ENCODE peak calls at places on chromosomes 11 and 22, in four cellular contexts. Z, A, X and D are unnamed samples.

GRCh38 chr22:29782061-29782845 is 15.1 kb downstream of the UQCR10 start:
- DNase-seq in X (no peak), Z (no peak), A (no peak), D (no peak)

GRCh38 chr11:83156996-83157754 is at the start of gene PCF11:
- DNase-seq in X (no peak), Z (no peak), A (no peak), D (no peak)

GRCh38 chr11:30801357-30801756 is 215.2 kb upstream of the MPPED2 start:
- DNase-seq in X (no peak), Z (no peak), A (no peak), D (no peak)

GRCh38 chr11:83115551-83115950 is 41.4 kb upstream of the PCF11 start:
- DNase-seq in X (no peak), Z (no peak), A (no peak), D (no peak)

GRCh38 chr11:14124886-14125285 is 162.4 kb downstream of the SPON1 start:
- DNase-seq in Z (no peak), A (no peak), X (no peak), D (no peak)

GRCh38 chr22:40368016-40368415 is 2.4 kb upstream of the SGSM3 start:
- DNase-seq in Z (no peak), X (no peak), A (no peak), D (no peak)

GRCh38 chr22:20441631-20442484 is 4.2 kb upstream of the SCARF2 start:
- DNase-seq in A (no peak), X (no peak), Z (no peak), D (no peak)

GRCh38 chr11:16977136-16978020 is 36.8 kb downstream of the PLEKHA7 start:
- DNase-seq in X (no peak), Z (no peak), A (no peak), D (no peak)

GRCh38 chr11:61728066-61728939 is 24.1 kb upstream of the MYRF start:
- DNase-seq in Z (no peak), A (no peak), X (no peak), D (no peak)

GRCh38 chr11:46855167-46855566 is 9.1 kb upstream of the CKAP5 start:
- DNase-seq in Z (no peak), X (no peak), A (no peak), D (no peak)

GRCh38 chr22:48404004-48404403 is 1423.7 kb downstream of the BRD1 start:
- DNase-seq in X (no peak), Z (no peak), A (no peak), D (no peak)

GRCh38 chr11:12777208-12777874 is 103.1 kb downstream of the TEAD1 start:
- DNase-seq in A (no peak), Z (no peak), X (no peak), D (no peak)

GRCh38 chr11:117843666-117844484 is 19.3 kb upstream of the FXYD2 start:
- DNase-seq in Z (peak), A (peak), X (peak), D (peak)

GRCh38 chr11:22558638-22559037 is 67.0 kb downstream of the FANCF start:
- DNase-seq in X (no peak), A (no peak), Z (no peak), D (no peak)

GRCh38 chr22:49028111-49028510 is 799.6 kb downstream of the BRD1 start:
- DNase-seq in Z (no peak), A (no peak), X (no peak), D (no peak)

GRCh38 chr11:86608251-86608799 is 64.1 kb downstream of the ME3 start:
- DNase-seq in X (no peak), A (peak), Z (no peak), D (peak)

GRCh38 chr11:112962854-112963367 is 1.7 kb downstream of the NCAM1 start:
- DNase-seq in Z (no peak), A (no peak), X (no peak), D (peak)